ENCODE peak calls at places on chromosomes 3 and 15, in nine cellular contexts. R is AG10803, P is GM13976, S is cardiac muscle cell, K is fibroblast of lung, M is B cell, J is IMR-90, E is heart left ventricle, X is fibroblast of mammary gland. F is an unnamed sample.

GRCh38 chr3:128996741-128997140 is 2.9 kb upstream of the CFAP92 start:
- DNase-seq in P (no peak), M (no peak), R (no peak), J (no peak), S (no peak), K (no peak), E (no peak), X (no peak), F (no peak)

GRCh38 chr15:34185666-34186065 is 24.2 kb downstream of the KATNBL1 start:
- DNase-seq in M (no peak), S (no peak), E (no peak), P (no peak), J (no peak), R (no peak), K (no peak), X (no peak), F (no peak)

GRCh38 chr3:159593927-159594605 is 394.6 kb upstream of the IL12A start:
- DNase-seq in P (no peak), R (no peak), E (no peak), K (no peak), M (no peak), X (no peak), J (no peak), S (no peak), F (no peak)

GRCh38 chr15:69910511-69910910 is 187.2 kb downstream of the TLE3 start:
- DNase-seq in X (no peak), K (no peak), M (no peak), E (no peak), R (no peak), S (no peak), P (no peak), J (no peak), F (no peak)

GRCh38 chr3:181941250-181941649 is 229.5 kb downstream of the SOX2 start:
- DNase-seq in P (no peak), E (no peak), M (no peak), K (no peak), R (no peak), S (no peak), X (no peak), J (no peak), F (no peak)

GRCh38 chr3:181710581-181711255 is 1.0 kb upstream of the SOX2 start:
- DNase-seq in S (no peak), J (no peak), M (no peak), K (no peak), R (no peak), X (peak), E (no peak), P (no peak), F (no peak)

GRCh38 chr3:18153571-18154173 is 271.5 kb downstream of the SATB1 start:
- DNase-seq in M (no peak), R (peak), S (no peak), K (peak), X (peak), P (no peak), J (peak), E (no peak), F (no peak)

GRCh38 chr3:70053293-70053692 is 53.8 kb downstream of the SAMMSON start:
- DNase-seq in X (no peak), J (no peak), E (no peak), P (no peak), R (no peak), M (no peak), K (no peak), S (no peak), F (no peak)

GRCh38 chr3:157086053-157086761 is 73.7 kb downstream of the CCNL1 start:
- DNase-seq in E (peak), M (no peak), K (no peak), S (no peak), P (no peak), J (no peak), R (no peak), X (no peak), F (no peak)

GRCh38 chr3:13588221-13588701 is 39.3 kb downstream of the FBLN2 start:
- DNase-seq in S (no peak), J (no peak), M (no peak), R (no peak), X (no peak), E (no peak), K (no peak), P (no peak), F (no peak)

GRCh38 chr3:196268270-196269163 is 19.0 kb downstream of the PCYT1A start:
- DNase-seq in M (no peak), P (no peak), J (peak), X (peak), E (no peak), K (peak), S (no peak), R (peak), F (no peak)

GRCh38 chr3:13108861-13109260 is 35.6 kb upstream of the IQSEC1 start:
- DNase-seq in R (no peak), X (no peak), P (no peak), K (no peak), J (no peak), E (no peak), M (no peak), S (no peak), F (no peak)

GRCh38 chr15:33059184-33059583 is 135.3 kb downstream of the FMN1 start:
- DNase-seq in M (no peak), R (peak), J (peak), K (peak), E (no peak), S (no peak), X (peak), P (no peak), F (no peak)

GRCh38 chr15:31116423-31117030 is 15.0 kb upstream of the TRPM1 start:
- DNase-seq in M (no peak), K (no peak), S (no peak), R (no peak), J (no peak), P (no peak), E (no peak), X (no peak), F (no peak)

GRCh38 chr3:197753263-197753662 is 3.6 kb downstream of the FYTTD1 start:
- DNase-seq in E (no peak), S (no peak), R (no peak), X (peak), K (no peak), P (no peak), M (no peak), J (no peak), F (no peak)

GRCh38 chr3:125512135-125512920 is 7.7 kb downstream of the SNX4 start:
- DNase-seq in K (peak), X (peak), R (peak), J (peak), M (no peak), P (peak), S (no peak), E (no peak), F (no peak)

GRCh38 chr15:67196672-67197363 is 57.6 kb downstream of the AAGAB start:
- DNase-seq in S (no peak), J (peak), K (peak), R (peak), P (no peak), M (no peak), E (no peak), X (peak), F (no peak)

GRCh38 chr15:52100807-52101206 is 11.8 kb downstream of the BCL2L10 start:
- DNase-seq in M (no peak), E (peak), R (peak), P (no peak), K (peak), S (no peak), X (peak), J (peak), F (peak)

GRCh38 chr3:128497305-128498126 is 4.5 kb upstream of the GATA2 start:
- DNase-seq in K (no peak), E (peak), R (no peak), J (no peak), M (peak), P (peak), S (peak), X (no peak), F (peak)

GRCh38 chr3:16789344-16790100 is 95.2 kb upstream of the PLCL2 start:
- DNase-seq in S (no peak), R (no peak), P (no peak), E (no peak), M (no peak), J (no peak), K (no peak), X (no peak), F (no peak)

GRCh38 chr3:144820726-144821125 is 849.1 kb downstream of the DIPK2A start:
- DNase-seq in P (no peak), K (no peak), E (no peak), R (no peak), S (no peak), X (no peak), J (no peak), M (no peak), F (no peak)

GRCh38 chr15:66740802-66741201 is 38.8 kb downstream of the SMAD6 start:
- DNase-seq in K (peak), P (no peak), E (no peak), X (peak), R (peak), M (no peak), J (no peak), S (no peak), F (peak)

GRCh38 chr3:47096955-47097354 is 67.0 kb downstream of the SETD2 start:
- DNase-seq in M (no peak), X (peak), S (no peak), K (peak), P (no peak), R (peak), E (no peak), J (peak), F (no peak)

GRCh38 chr15:40281057-40281850 is 1.6 kb downstream of the ANKRD63 start:
- DNase-seq in E (no peak), K (no peak), P (no peak), J (no peak), R (no peak), X (no peak), M (no peak), S (no peak), F (no peak)

GRCh38 chr3:15923640-15924405 is 126.0 kb upstream of the ANKRD28 start:
- DNase-seq in R (no peak), E (no peak), M (no peak), X (peak), P (peak), K (peak), S (no peak), J (peak), F (no peak)

GRCh38 chr3:144363856-144364255 is 392.2 kb downstream of the DIPK2A start:
- DNase-seq in X (no peak), E (no peak), R (no peak), J (no peak), P (no peak), M (no peak), K (no peak), S (no peak), F (no peak)

GRCh38 chr15:30941520-30941919 is 37.8 kb downstream of the FAN1 start:
- DNase-seq in R (no peak), M (no peak), P (no peak), S (no peak), E (no peak), K (no peak), X (no peak), J (no peak), F (no peak)

DNA sequence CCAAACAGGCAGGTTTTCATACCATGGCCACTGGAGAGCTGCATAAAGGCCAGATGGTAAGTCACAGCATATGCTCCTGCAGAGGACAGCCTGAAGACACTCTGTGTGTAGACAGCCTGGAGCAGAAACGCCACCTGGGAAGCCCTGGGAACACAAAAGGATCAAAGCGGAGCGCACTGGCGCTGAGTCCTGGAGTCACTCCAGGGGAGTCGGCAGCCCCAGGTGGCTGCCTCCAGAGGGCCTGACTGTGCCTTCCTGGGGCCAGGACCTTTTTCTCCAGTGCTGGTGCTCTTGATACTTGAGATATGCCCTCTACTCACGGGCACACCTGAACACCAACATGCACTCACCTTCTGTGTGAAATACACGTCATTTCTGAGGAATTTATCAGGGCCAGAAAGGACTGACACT is 34.0 kb downstream of the FOXB1 start:
- DNase-seq in E (no peak), R (no peak), M (no peak), P (no peak), S (no peak), X (no peak), J (no peak), K (no peak), F (no peak)
- TF ChIP-seq CTCF in E (no peak), R (no peak), M (no peak), P (no peak), S (no peak), X (no peak), J (no peak), K (no peak), F (no peak)

GRCh38 chr3:171184372-171184771 is 157.9 kb upstream of the SLC2A2 start:
- DNase-seq in J (no peak), K (no peak), P (peak), M (no peak), X (no peak), E (no peak), S (no peak), R (no peak), F (no peak)

GRCh38 chr3:171181907-171182690 is 155.6 kb upstream of the SLC2A2 start:
- DNase-seq in R (peak), E (no peak), J (peak), X (peak), S (no peak), K (peak), M (no peak), P (no peak), F (no peak)

GRCh38 chr3:171185359-171185758 is 158.8 kb upstream of the SLC2A2 start:
- DNase-seq in K (no peak), S (peak), J (no peak), M (no peak), R (no peak), P (no peak), X (no peak), E (no peak), F (no peak)

GRCh38 chr3:171185959-171186358 is 159.4 kb upstream of the SLC2A2 start:
- DNase-seq in R (no peak), J (no peak), P (no peak), E (no peak), S (no peak), M (no peak), K (no peak), X (no peak), F (no peak)

GRCh38 chr3:171183042-171183441 is 156.5 kb upstream of the SLC2A2 start:
- DNase-seq in X (peak), J (peak), E (no peak), S (no peak), R (peak), K (peak), M (no peak), P (no peak), F (no peak)
- TF ChIP-seq CTCF in X (peak), J (peak), E (no peak), S (peak), R (peak), K (no peak), M (no peak), P (no peak), F (peak)

GRCh38 chr3:105866656-105867653 is 1.9 kb downstream of the CBLB start:
- DNase-seq in X (peak), R (peak), K (peak), M (no peak), J (peak), S (no peak), E (no peak), P (peak), F (no peak)
- TF ChIP-seq CTCF in X (no peak), R (no peak), K (no peak), M (no peak), J (no peak), S (no peak), E (no peak), P (no peak), F (no peak)

GRCh38 chr15:74839526-74840395 is 3.2 kb downstream of the ULK3 start:
- DNase-seq in R (no peak), X (no peak), M (no peak), P (no peak), K (no peak), J (no peak), S (no peak), E (no peak), F (no peak)
- TF ChIP-seq CTCF in R (no peak), X (peak), M (no peak), P (no peak), K (no peak), J (no peak), S (no peak), E (no peak), F (no peak)

GRCh38 chr3:192434186-192434585 is 293.2 kb downstream of the FGF12 start:
- DNase-seq in P (no peak), S (no peak), M (no peak), X (no peak), J (no peak), R (no peak), K (no peak), E (no peak), F (no peak)
- TF ChIP-seq CTCF in P (no peak), S (no peak), M (no peak), X (no peak), J (no peak), R (no peak), K (no peak), E (no peak), F (no peak)

GRCh38 chr15:68366314-68366713 is 65.6 kb downstream of the ITGA11 start:
- DNase-seq in J (no peak), K (no peak), X (no peak), R (no peak), P (no peak), S (peak), M (no peak), E (no peak), F (no peak)
- TF ChIP-seq CTCF in J (no peak), K (no peak), X (no peak), R (no peak), P (no peak), S (no peak), M (no peak), E (no peak), F (no peak)

DNA sequence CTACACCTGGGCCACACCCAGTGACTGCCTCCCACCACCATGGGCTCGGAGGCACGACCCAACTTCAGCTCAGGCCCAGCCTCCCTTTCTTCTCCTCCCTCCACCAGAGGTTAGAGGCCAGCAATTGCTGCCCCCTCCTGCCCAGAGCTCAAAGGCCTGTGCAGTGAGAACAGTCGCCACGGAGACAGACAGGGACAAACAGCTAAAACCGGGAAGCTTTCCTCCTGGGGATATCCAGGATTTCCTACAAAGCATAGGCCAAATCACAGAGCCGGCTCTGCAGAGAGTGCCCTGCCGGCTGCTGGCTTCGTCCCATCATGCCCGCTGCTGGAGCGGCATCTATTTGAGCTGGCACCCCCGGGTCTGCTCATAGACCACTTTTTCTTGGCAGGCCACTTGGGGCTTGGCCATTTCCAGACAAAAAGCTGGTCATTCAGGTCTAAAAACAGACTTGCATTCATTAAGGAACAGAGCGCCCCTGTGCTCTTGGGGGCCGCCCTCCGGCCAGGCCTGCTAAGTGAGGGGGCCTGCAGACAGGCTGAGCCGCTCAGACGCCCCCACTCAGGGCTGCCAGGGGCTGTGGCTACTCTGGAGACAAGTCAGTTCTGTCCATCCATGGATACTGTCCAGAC is 17.5 kb downstream of the GRAMD2A start:
- DNase-seq in S (no peak), P (no peak), R (no peak), E (peak), X (no peak), K (no peak), J (no peak), M (no peak), F (no peak)
- TF ChIP-seq CTCF in S (no peak), P (no peak), R (no peak), E (no peak), X (no peak), K (no peak), J (no peak), M (no peak), F (no peak)

DNA sequence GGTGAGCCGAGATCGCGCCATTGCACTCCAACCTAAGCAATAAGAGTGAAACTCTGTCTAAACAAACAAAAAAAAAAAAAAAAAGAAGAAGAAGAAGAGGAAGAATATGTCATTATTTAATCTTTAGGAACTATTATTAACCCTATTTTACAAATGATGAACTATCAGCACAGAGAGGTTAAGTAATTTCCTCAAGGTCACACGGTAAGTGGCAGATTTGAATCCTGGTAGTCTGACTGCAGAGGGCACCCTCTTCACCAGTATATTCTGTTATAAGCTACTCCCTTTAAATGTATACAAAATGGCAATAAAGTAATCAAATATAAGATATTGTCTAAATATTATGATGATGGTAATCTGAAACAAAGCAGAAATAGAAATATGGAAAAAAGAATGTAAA is 77.4 kb upstream of the HERC1 start:
- DNase-seq in M (no peak), K (no peak), X (no peak), J (no peak), P (no peak), E (no peak), S (no peak), R (no peak), F (no peak)
- TF ChIP-seq CTCF in M (no peak), K (no peak), X (no peak), J (no peak), P (no peak), E (no peak), S (no peak), R (no peak), F (no peak)

GRCh38 chr15:89774492-89774891 is 1.6 kb upstream of the MESP2 start:
- DNase-seq in M (no peak), X (no peak), J (no peak), R (no peak), K (no peak), P (no peak), S (no peak), E (no peak), F (no peak)

GRCh38 chr15:89777821-89778380 is 1.8 kb downstream of the MESP2 start:
- DNase-seq in S (no peak), P (no peak), K (no peak), X (no peak), E (no peak), M (no peak), R (no peak), J (no peak), F (no peak)

GRCh38 chr15:89775815-89776214 is 317 bp upstream of the MESP2 start:
- DNase-seq in M (no peak), K (no peak), E (no peak), S (no peak), R (no peak), J (no peak), P (no peak), X (no peak), F (no peak)

GRCh38 chr15:89777073-89777820 is 1.1 kb downstream of the MESP2 start:
- DNase-seq in S (no peak), E (no peak), X (no peak), K (no peak), R (no peak), M (no peak), P (no peak), J (no peak), F (no peak)

GRCh38 chr15:89776274-89777072 is at the start of gene MESP2:
- DNase-seq in S (peak), J (peak), P (peak), K (peak), M (peak), X (peak), R (peak), E (peak), F (peak)
- TF ChIP-seq CTCF in S (peak), J (peak), P (no peak), K (peak), M (peak), X (peak), R (peak), E (peak), F (peak)

F was measured in transverse colon.